ENCODE peak calls at places on chromosomes 12 and 14, in ten cellular contexts. R is endothelial cell, T is AG09309, K is HFFc6, W is tibial artery, B is left lung, Q is foreskin fibroblast, Y is fibroblast of mammary gland, M is AG10803, U is astrocyte. C is an unnamed sample.

GRCh38 chr12:89470741-89471504 is 53.7 kb downstream of the GALNT4 start:
- DNase-seq in R (no peak), T (no peak), K (peak), W (no peak), B (no peak), Q (peak), Y (peak), M (peak), U (peak), C (no peak)

GRCh38 chr14:32693114-32693513 is 245.6 kb upstream of the NPAS3 start:
- DNase-seq in R (no peak), T (no peak), K (no peak), W (no peak), B (no peak), Q (peak), Y (peak), M (peak), U (peak), C (no peak)

GRCh38 chr12:124813782-124814181 is 49.9 kb downstream of the SCARB1 start:
- DNase-seq in R (no peak), T (no peak), K (no peak), W (no peak), B (peak), Q (no peak), Y (no peak), M (no peak), U (no peak), C (no peak)

GRCh38 chr14:91383439-91383838 is 34.2 kb downstream of the CCDC88C start:
- DNase-seq in R (no peak), T (no peak), K (no peak), W (no peak), B (no peak), Q (no peak), Y (no peak), M (no peak), U (no peak), C (no peak)

GRCh38 chr14:91417983-91418386 is 365 bp upstream of the CCDC88C start:
- DNase-seq in R (peak), T (no peak), K (no peak), W (no peak), B (no peak), Q (peak), Y (no peak), M (no peak), U (no peak), C (no peak)

GRCh38 chr12:57833672-57834071 is 12.9 kb downstream of the CTDSP2 start:
- DNase-seq in R (no peak), T (no peak), K (no peak), W (no peak), B (no peak), Q (no peak), Y (no peak), M (no peak), U (no peak), C (no peak)

GRCh38 chr14:74577247-74577947 is 34.6 kb downstream of the LTBP2 start:
- DNase-seq in R (no peak), T (no peak), K (no peak), W (peak), B (no peak), Q (no peak), Y (peak), M (peak), U (no peak), C (peak)

GRCh38 chr14:77920312-77920711 is 120.4 kb downstream of the ADCK1 start:
- DNase-seq in R (no peak), T (no peak), K (no peak), W (no peak), B (no peak), Q (no peak), Y (no peak), M (no peak), U (no peak), C (no peak)

GRCh38 chr12:96698521-96698920 is 208.5 kb upstream of the NEDD1 start:
- DNase-seq in R (no peak), T (no peak), K (no peak), W (no peak), B (no peak), Q (no peak), Y (no peak), M (peak), U (no peak), C (no peak)

GRCh38 chr12:87274594-87275245 is 754.5 kb downstream of the C12orf50 start:
- DNase-seq in R (peak), T (no peak), K (no peak), W (no peak), B (no peak), Q (no peak), Y (peak), M (no peak), U (peak), C (no peak)

GRCh38 chr12:112801055-112801454 is 9.5 kb downstream of the RPH3A start:
- DNase-seq in R (no peak), T (no peak), K (no peak), W (no peak), B (no peak), Q (no peak), Y (no peak), M (no peak), U (no peak), C (no peak)

GRCh38 chr12:112803620-112804279 is 12.2 kb downstream of the RPH3A start:
- DNase-seq in R (no peak), T (no peak), K (no peak), W (no peak), B (no peak), Q (no peak), Y (no peak), M (no peak), U (no peak), C (no peak)

GRCh38 chr12:112796067-112796466 is 4.5 kb downstream of the RPH3A start:
- DNase-seq in R (no peak), T (no peak), K (no peak), W (no peak), B (no peak), Q (no peak), Y (no peak), M (no peak), U (no peak), C (no peak)

GRCh38 chr12:112798019-112798760 is 6.6 kb downstream of the RPH3A start:
- DNase-seq in R (no peak), T (no peak), K (no peak), W (no peak), B (no peak), Q (no peak), Y (no peak), M (no peak), U (no peak), C (no peak)

DNA sequence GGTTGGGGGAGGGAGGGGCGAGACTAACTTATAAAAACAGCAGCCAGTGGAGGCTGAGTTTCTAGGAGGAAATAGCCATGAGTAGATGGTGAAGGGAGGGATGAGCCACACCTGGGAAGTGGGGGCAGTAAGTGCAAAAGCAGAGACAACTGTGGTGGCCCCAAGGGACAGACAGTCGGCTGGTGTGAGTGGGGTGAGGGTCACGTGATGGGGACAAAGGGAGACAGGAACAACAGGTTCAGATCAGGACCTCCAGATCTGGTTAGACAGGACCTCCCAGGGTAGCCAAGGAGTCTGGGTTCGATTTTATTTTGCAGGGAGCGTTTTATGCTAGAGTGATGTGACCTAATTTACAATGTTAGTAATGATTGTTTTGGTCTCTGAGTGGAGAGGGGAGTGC is 8.6 kb downstream of the RPH3A start:
- DNase-seq in R (no peak), T (no peak), K (no peak), W (no peak), B (no peak), Q (no peak), Y (no peak), M (no peak), U (no peak), C (no peak)
- TF ChIP-seq CTCF in R (no peak), T (no peak), K (no peak), W (no peak), B (no peak), Q (no peak), Y (no peak), M (no peak), U (no peak), C (no peak)

GRCh38 chr14:81743605-81744004 is 210.0 kb upstream of the SEL1L start:
- DNase-seq in R (no peak), T (no peak), K (no peak), W (no peak), B (no peak), Q (no peak), Y (no peak), M (no peak), U (no peak), C (no peak)

GRCh38 chr14:81738946-81739659 is 205.4 kb upstream of the SEL1L start:
- DNase-seq in R (no peak), T (no peak), K (no peak), W (no peak), B (no peak), Q (no peak), Y (no peak), M (no peak), U (no peak), C (no peak)

GRCh38 chr14:81737938-81738337 is 204.3 kb upstream of the SEL1L start:
- DNase-seq in R (no peak), T (no peak), K (no peak), W (no peak), B (no peak), Q (no peak), Y (no peak), M (no peak), U (no peak), C (no peak)
- TF ChIP-seq CTCF in R (no peak), T (no peak), K (no peak), W (no peak), B (no peak), Q (no peak), Y (no peak), M (no peak), U (no peak), C (no peak)

DNA sequence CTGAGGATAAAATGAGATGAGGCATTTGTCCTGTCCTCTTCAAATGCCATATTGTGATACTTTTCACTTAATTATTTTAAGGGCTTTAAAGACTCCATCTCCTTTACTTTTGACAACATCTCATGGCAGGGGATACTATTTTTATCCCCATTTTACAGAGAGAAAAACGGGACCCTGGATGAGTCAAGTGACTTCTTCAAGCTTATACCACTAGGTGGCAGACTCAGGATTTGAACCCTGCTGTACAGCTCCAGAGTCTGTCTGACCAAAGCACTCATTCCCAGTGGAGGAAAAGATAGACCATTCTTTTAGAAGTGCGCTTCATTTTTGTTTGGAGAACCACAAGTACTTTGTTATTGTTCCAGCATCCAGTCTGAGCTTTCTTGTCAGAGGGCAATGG is 1.7 kb upstream of the SMOC1 start:
- DNase-seq in R (no peak), T (no peak), K (no peak), W (no peak), B (no peak), Q (peak), Y (peak), M (no peak), U (no peak), C (no peak)
- TF ChIP-seq CTCF in R (peak), T (peak), K (peak), W (peak), B (no peak), Q (peak), Y (peak), M (peak), U (peak), C (no peak)

DNA sequence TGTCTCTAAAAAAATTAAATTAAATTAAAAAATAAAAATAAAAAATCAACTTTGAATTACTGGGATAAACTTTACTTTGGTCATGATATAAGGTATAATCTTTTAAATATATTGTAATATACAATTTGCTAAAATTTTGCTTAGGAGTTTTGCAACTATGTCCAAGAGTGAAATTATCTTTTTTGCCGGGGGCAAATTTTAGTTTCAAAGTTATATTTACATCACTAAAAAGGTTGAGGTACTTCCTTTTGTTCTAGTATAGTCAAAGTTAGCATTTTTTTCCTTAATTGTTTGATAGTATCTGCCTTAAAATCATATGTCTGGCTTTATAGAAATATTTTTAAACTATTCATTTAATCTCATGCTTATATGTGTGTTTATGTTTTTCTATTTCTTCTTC is 17.6 kb upstream of the OR10AD1 start:
- DNase-seq in R (no peak), T (no peak), K (no peak), W (no peak), B (no peak), Q (no peak), Y (no peak), M (no peak), U (no peak), C (no peak)
- TF ChIP-seq CTCF in R (no peak), T (no peak), K (no peak), W (no peak), B (no peak), Q (no peak), Y (no peak), M (no peak), U (no peak), C (no peak)

GRCh38 chr14:104030958-104031357 is 54.5 kb upstream of the ASPG start:
- DNase-seq in R (no peak), T (no peak), K (no peak), W (no peak), B (no peak), Q (no peak), Y (no peak), M (no peak), U (no peak), C (no peak)

GRCh38 chr14:104025481-104025975 is 60.0 kb upstream of the ASPG start:
- DNase-seq in R (no peak), T (no peak), K (no peak), W (no peak), B (no peak), Q (no peak), Y (no peak), M (no peak), U (no peak), C (no peak)

GRCh38 chr14:104023325-104024055 is 62.0 kb upstream of the ASPG start:
- DNase-seq in R (no peak), T (no peak), K (no peak), W (no peak), B (no peak), Q (peak), Y (peak), M (no peak), U (no peak), C (no peak)

GRCh38 chr14:104031384-104031783 is 54.1 kb upstream of the ASPG start:
- DNase-seq in R (no peak), T (no peak), K (no peak), W (no peak), B (no peak), Q (no peak), Y (no peak), M (no peak), U (no peak), C (no peak)

DNA sequence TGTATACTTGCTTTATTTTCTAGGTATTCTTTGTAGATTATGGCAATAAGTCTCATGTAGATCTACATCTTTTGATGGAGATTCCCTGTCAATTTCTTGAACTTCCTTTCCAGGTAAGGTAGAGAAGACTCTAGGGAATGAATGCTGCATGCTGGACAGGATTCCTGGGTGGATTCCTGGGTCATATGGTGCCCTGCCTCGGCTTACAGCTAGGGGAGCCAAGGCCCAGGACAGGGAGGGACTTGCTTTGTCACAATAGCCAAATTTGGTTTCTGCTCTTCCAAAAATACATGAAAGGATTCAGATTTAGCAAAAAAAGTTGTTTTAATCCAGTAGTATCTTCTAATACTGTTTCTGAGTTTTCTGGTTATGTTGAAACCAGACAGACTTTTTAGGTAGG is 59.5 kb upstream of the ASPG start:
- DNase-seq in R (no peak), T (no peak), K (no peak), W (no peak), B (no peak), Q (no peak), Y (no peak), M (no peak), U (no peak), C (no peak)
- TF ChIP-seq CTCF in R (no peak), T (no peak), K (peak), W (no peak), B (no peak), Q (no peak), Y (no peak), M (no peak), U (no peak), C (no peak)

DNA sequence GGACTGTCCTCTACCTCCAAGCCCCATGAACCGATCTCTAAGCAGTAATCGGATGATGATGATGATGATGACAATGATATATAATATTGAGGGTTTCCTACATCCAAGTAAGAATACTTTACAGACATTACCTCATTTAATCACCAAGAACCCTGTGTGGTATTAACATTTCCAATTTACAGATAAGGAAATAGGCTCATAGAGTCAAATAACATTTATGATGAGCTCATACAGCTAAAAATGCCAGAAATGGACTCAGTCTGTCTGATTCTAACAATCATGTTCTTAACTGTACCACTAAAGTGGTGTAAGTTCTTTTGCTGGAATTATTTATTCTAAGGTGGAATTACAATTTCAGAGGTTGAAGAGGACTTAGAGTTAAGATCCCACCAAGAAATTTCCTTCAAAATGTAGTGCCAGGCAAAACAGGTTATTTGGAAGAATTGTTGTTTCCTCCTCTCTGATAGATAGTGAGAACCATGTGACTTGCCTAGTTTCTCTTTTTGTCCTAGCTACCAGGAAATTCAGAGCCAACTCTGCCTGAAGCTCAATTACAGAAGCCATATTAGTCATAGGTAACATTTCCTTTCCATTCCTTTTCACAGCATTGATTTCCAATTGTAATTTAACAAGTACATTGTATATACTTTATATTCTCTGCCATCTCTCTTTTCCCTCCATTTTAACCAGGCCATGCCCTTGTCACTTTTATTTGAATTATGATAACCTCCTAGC is 23.8 kb upstream of the CCDC175 start:
- DNase-seq in R (no peak), T (no peak), K (no peak), W (no peak), B (no peak), Q (no peak), Y (no peak), M (no peak), U (peak), C (no peak)
- TF ChIP-seq CTCF in R (no peak), T (no peak), K (no peak), W (no peak), B (no peak), Q (no peak), Y (no peak), M (no peak), U (no peak), C (no peak)

GRCh38 chr12:67268896-67269631 is at the start of gene CAND1:
- DNase-seq in R (peak), T (peak), K (peak), W (peak), B (peak), Q (peak), Y (peak), M (peak), U (peak), C (peak)
- TF ChIP-seq CTCF in R (no peak), T (no peak), K (peak), W (no peak), B (no peak), Q (no peak), Y (no peak), M (no peak), U (no peak), C (no peak)